ENCODE peak calls at places on chromosomes 13 and 19, in seven cellular contexts. Y is GM12878, Q is SK-N-SH, V is GM12892, Z is K562, N is HepG2, K is H1. W is an unnamed sample.

GRCh38 chr19:53903055-53903680 is 5.9 kb upstream of the CACNG7 start:
- DNase-seq in Z (peak), K (no peak), V (no peak), N (peak), Y (no peak), Q (no peak), W (no peak)

GRCh38 chr13:113393572-113394503 is 29.9 kb upstream of the GRTP1 start:
- DNase-seq in Z (peak), V (peak), N (peak), Q (no peak), K (peak), Y (peak), W (peak)

GRCh38 chr13:49370390-49370789 is 73.5 kb downstream of the CAB39L start:
- DNase-seq in Q (peak), K (no peak), V (no peak), N (no peak), Y (no peak), Z (no peak), W (no peak)

GRCh38 chr13:74061939-74062595 is 72.1 kb downstream of the KLF12 start:
- DNase-seq in Y (peak), K (no peak), V (no peak), Z (no peak), N (no peak), Q (peak), W (peak)

GRCh38 chr19:10915511-10916091 is 12.8 kb downstream of the YIPF2 start:
- DNase-seq in Y (no peak), Q (peak), N (no peak), V (no peak), Z (no peak), K (no peak), W (no peak)

GRCh38 chr19:35862528-35862927 is 5.8 kb downstream of the KIRREL2 start:
- DNase-seq in Q (no peak), N (peak), Z (peak), Y (no peak), V (no peak), K (no peak), W (no peak)

GRCh38 chr19:11105014-11105636 is 15.9 kb downstream of the LDLR start:
- DNase-seq in V (no peak), Z (no peak), N (no peak), Q (no peak), K (no peak), Y (no peak), W (no peak)

GRCh38 chr13:113153810-113154748 is 4.4 kb upstream of the PROZ start:
- DNase-seq in Z (peak), N (peak), Q (peak), K (no peak), V (peak), Y (peak), W (peak)

GRCh38 chr19:15283141-15283885 is 49.0 kb downstream of the BRD4 start:
- DNase-seq in K (no peak), N (no peak), Y (no peak), V (no peak), Q (no peak), Z (no peak), W (no peak)

GRCh38 chr13:41588899-41589298 is 131.5 kb downstream of the RGCC start:
- DNase-seq in K (no peak), Y (no peak), N (peak), V (no peak), Q (no peak), Z (peak), W (no peak)

GRCh38 chr13:99356216-99357089 is 49.3 kb upstream of the GPR183 start:
- DNase-seq in Y (peak), Q (no peak), K (no peak), Z (peak), V (peak), N (no peak), W (peak)

GRCh38 chr13:51906581-51906980 is 44.8 kb downstream of the CCDC70 start:
- DNase-seq in V (no peak), Z (no peak), K (no peak), Y (no peak), Q (peak), N (peak), W (no peak)

GRCh38 chr19:54469496-54469934 is 3.6 kb downstream of the CDC42EP5 start:
- DNase-seq in Z (no peak), Q (no peak), K (no peak), N (no peak), Y (no peak), V (no peak), W (no peak)

GRCh38 chr13:64925727-64926126 is 2304.4 kb downstream of the PCDH9 start:
- DNase-seq in Q (no peak), Z (no peak), K (no peak), Y (no peak), N (no peak), V (no peak), W (no peak)

GRCh38 chr19:50658438-50659317 is 9.4 kb downstream of the C19orf81 start:
- DNase-seq in Y (no peak), K (peak), Q (peak), V (no peak), N (no peak), Z (peak), W (no peak)

GRCh38 chr19:11736696-11737095 is 2.0 kb downstream of the ZNF823 start:
- DNase-seq in K (no peak), N (no peak), V (peak), Q (peak), Z (peak), Y (peak), W (peak)

GRCh38 chr19:16296713-16297112 is 27.9 kb upstream of the KLF2 start:
- DNase-seq in N (no peak), Y (no peak), V (no peak), Q (no peak), K (no peak), Z (no peak), W (no peak)

GRCh38 chr19:55340784-55341147 is 1.1 kb downstream of the KMT5C start:
- DNase-seq in Q (peak), Y (no peak), V (no peak), K (no peak), Z (peak), N (no peak), W (no peak)

GRCh38 chr13:90867336-90867683 is 480.2 kb upstream of the MIR17HG start:
- DNase-seq in V (no peak), Y (peak), K (peak), N (peak), Z (peak), Q (peak), W (peak)

GRCh38 chr19:10338940-10339339 is 484 bp downstream of the ICAM3 start:
- DNase-seq in K (no peak), Z (no peak), Y (no peak), N (no peak), V (peak), Q (no peak), W (no peak)

GRCh38 chr19:46753420-46754155 is 7.3 kb upstream of the STRN4 start:
- DNase-seq in N (peak), Y (no peak), Q (peak), V (no peak), K (no peak), Z (peak), W (peak)

GRCh38 chr13:27131202-27131623 is 40.4 kb downstream of the USP12 start:
- DNase-seq in Q (no peak), Y (peak), Z (peak), K (no peak), N (no peak), V (peak), W (peak)

GRCh38 chr19:6066661-6067646 is 43.3 kb downstream of the RFX2 start:
- DNase-seq in K (no peak), N (peak), Q (peak), Z (peak), V (no peak), Y (no peak), W (no peak)

GRCh38 chr13:80161896-80162295 is 179.0 kb downstream of the SPRY2 start:
- DNase-seq in N (no peak), K (no peak), Z (no peak), Q (no peak), V (no peak), Y (no peak), W (no peak)

GRCh38 chr19:49590971-49591730 is at the start of gene PRR12:
- DNase-seq in N (peak), Z (peak), K (no peak), Q (peak), Y (no peak), V (peak), W (peak)

GRCh38 chr13:25463496-25463895 is 91.7 kb downstream of the ATP8A2 start:
- DNase-seq in Z (no peak), Q (no peak), N (no peak), Y (no peak), V (no peak), K (no peak), W (no peak)

GRCh38 chr19:13850910-13851753 is 25.8 kb upstream of the NANOS3 start:
- DNase-seq in Q (peak), N (peak), Y (no peak), Z (peak), V (no peak), K (no peak), W (no peak)

GRCh38 chr19:46147791-46148288 is at the start of gene IGFL2:
- DNase-seq in N (no peak), K (no peak), V (no peak), Z (no peak), Y (no peak), Q (no peak), W (no peak)

GRCh38 chr13:91056746-91057145 is 290.7 kb upstream of the MIR17HG start:
- DNase-seq in Z (no peak), Y (peak), V (no peak), N (no peak), K (no peak), Q (no peak), W (no peak)

GRCh38 chr19:1942078-1942933 is 1.3 kb downstream of the CSNK1G2 start:
- DNase-seq in Q (peak), Z (peak), K (no peak), N (peak), V (peak), Y (peak), W (peak)

GRCh38 chr19:2394669-2395292 is 32.6 kb downstream of the TIMM13 start:
- DNase-seq in Y (peak), K (no peak), N (peak), V (no peak), Z (no peak), Q (no peak), W (no peak)

GRCh38 chr19:18100710-18101109 is 3.1 kb downstream of the MAST3 start:
- DNase-seq in V (no peak), N (peak), K (no peak), Z (peak), Q (no peak), Y (no peak), W (no peak)

GRCh38 chr13:44278164-44278563 is 95.5 kb upstream of the SERP2 start:
- DNase-seq in N (no peak), V (no peak), Q (no peak), K (no peak), Y (no peak), Z (no peak), W (no peak)

GRCh38 chr19:722553-723101 is 13.9 kb downstream of the PALM start:
- DNase-seq in V (no peak), K (no peak), Y (no peak), Q (no peak), Z (no peak), N (no peak), W (no peak)

GRCh38 chr13:71021810-71022422 is 845.1 kb downstream of the DACH1 start:
- DNase-seq in Z (no peak), V (no peak), N (no peak), K (no peak), Y (no peak), Q (no peak), W (no peak)

GRCh38 chr13:111516712-111517640 is 196.5 kb downstream of the TEX29 start:
- DNase-seq in V (no peak), Z (no peak), K (no peak), Q (no peak), N (no peak), Y (no peak), W (no peak)
- TF ChIP-seq POLR2AphosphoS5 in V (no peak), Z (no peak), K (no peak), Q (no peak), N (no peak), Y (no peak), W (no peak)

GRCh38 chr13:110129539-110130186 is 177.3 kb downstream of the COL4A1 start:
- DNase-seq in Y (no peak), V (no peak), Z (no peak), Q (no peak), N (no peak), K (no peak), W (no peak)

GRCh38 chr13:110130431-110130830 is 176.5 kb downstream of the COL4A1 start:
- DNase-seq in V (no peak), Q (no peak), N (no peak), Z (no peak), K (no peak), Y (no peak), W (no peak)

GRCh38 chr13:110129076-110129475 is 177.9 kb downstream of the COL4A1 start:
- DNase-seq in Y (no peak), N (no peak), K (no peak), Z (no peak), V (no peak), Q (no peak), W (no peak)

GRCh38 chr13:110127986-110128511 is 178.9 kb downstream of the COL4A1 start:
- DNase-seq in N (no peak), Z (no peak), K (no peak), Y (no peak), Q (no peak), V (no peak), W (no peak)

GRCh38 chr13:110128546-110128945 is 178.4 kb downstream of the COL4A1 start:
- DNase-seq in N (no peak), K (no peak), Z (no peak), Y (no peak), V (no peak), Q (no peak), W (no peak)
- TF ChIP-seq TAF1 in N (no peak), K (no peak), Z (no peak), Y (no peak), V (no peak), Q (no peak), W (no peak)

DNA sequence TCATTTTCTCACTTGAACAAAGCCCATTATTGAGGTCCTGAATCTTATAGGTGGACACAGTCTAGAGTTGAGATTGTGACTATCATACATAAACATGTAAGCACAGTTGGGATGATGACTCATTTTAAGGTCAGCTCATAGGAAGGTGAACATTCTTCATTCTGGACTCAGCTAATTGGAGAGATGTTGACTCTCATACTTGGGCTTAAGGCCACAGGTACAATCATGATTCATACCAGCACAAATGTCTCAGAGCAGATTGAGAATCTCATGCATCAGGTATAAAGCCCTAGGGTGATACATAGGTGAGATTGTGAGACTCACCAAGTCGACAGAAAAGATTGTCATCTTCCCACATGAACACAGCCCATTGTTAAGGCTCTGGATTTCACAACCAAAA is 62.3 kb upstream of the ZNF724 start:
- DNase-seq in N (no peak), V (no peak), Q (no peak), Z (no peak), Y (no peak), K (no peak), W (no peak)
- TF ChIP-seq POLR2AphosphoS5 in N (no peak), V (no peak), Q (no peak), Z (no peak), Y (no peak), K (no peak), W (no peak)

GRCh38 chr13:45545686-45546409 is 69.7 kb downstream of the ERICH6B start:
- DNase-seq in Y (no peak), K (no peak), Q (no peak), N (no peak), V (no peak), Z (no peak), W (no peak)

GRCh38 chr13:45544520-45544919 is 71.0 kb downstream of the ERICH6B start:
- DNase-seq in Z (no peak), K (no peak), Y (no peak), V (no peak), Q (no peak), N (no peak), W (no peak)

GRCh38 chr13:45542878-45543277 is 72.7 kb downstream of the ERICH6B start:
- DNase-seq in Q (no peak), N (no peak), V (no peak), K (no peak), Z (no peak), Y (no peak), W (no peak)

GRCh38 chr13:45546410-45546765 is 69.2 kb downstream of the ERICH6B start:
- DNase-seq in Q (no peak), K (no peak), N (no peak), Y (no peak), V (no peak), Z (no peak), W (no peak)

GRCh38 chr13:45548281-45548680 is 67.3 kb downstream of the ERICH6B start:
- DNase-seq in Z (no peak), K (no peak), N (no peak), V (no peak), Q (no peak), Y (no peak), W (no peak)
- TF ChIP-seq TAF1 in Z (no peak), K (no peak), N (no peak), V (no peak), Q (no peak), Y (no peak), W (no peak)

GRCh38 chr13:92483894-92484293 is 742.7 kb upstream of the GPC6 start:
- DNase-seq in V (no peak), N (no peak), K (no peak), Q (no peak), Z (no peak), Y (no peak), W (no peak)

GRCh38 chr13:92488249-92488845 is 738.3 kb upstream of the GPC6 start:
- DNase-seq in Z (no peak), Q (peak), N (no peak), Y (no peak), V (no peak), K (no peak), W (no peak)

GRCh38 chr13:92487238-92487637 is 739.4 kb upstream of the GPC6 start:
- DNase-seq in Q (no peak), K (no peak), V (no peak), Z (no peak), N (no peak), Y (no peak), W (no peak)
- TF ChIP-seq POLR2AphosphoS5 in Q (no peak), K (no peak), V (no peak), Z (no peak), N (no peak), Y (no peak), W (no peak)

GRCh38 chr19:41563847-41564514 is 12.0 kb upstream of the CEACAM21 start:
- DNase-seq in Z (no peak), Y (no peak), Q (no peak), V (no peak), N (no peak), K (no peak), W (no peak)
- TF ChIP-seq TAF1 in Z (no peak), Y (no peak), Q (no peak), V (no peak), N (no peak), K (no peak), W (no peak)

DNA sequence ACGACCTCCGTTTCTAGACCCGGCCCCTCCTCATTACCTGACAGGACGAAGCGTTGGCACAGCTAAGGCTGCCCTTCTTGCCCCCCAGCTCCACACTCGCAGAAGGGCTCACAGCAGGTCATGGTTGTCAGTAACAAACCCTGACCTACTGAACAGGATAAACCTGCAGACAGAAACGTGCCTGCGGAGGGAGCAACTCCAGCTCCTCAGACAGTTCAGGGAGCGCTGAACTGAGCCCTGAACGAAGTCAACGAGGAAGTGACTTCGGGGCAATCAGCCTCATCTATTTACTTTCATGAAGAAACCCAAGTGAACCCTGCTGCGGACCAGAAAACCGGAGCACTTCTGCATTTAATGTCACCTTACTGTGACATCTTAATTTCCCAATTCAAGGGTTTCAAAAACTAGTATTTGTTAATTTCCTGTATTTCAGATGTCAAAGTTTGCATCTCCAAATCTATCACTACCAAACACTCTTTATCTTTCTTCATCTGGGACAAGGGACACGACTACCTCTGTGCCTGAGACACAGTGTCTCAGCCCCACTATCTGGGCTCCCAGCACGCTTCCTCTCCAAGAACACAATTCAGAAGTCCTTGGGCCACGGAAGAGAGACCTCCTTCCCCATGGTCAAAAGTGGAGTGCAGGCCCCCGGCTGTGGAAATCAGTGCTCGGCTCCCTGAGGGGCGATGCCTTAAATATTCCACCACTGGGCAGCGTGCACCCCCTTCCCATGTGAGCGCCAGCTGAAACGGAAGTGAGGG is 40.2 kb downstream of the CARS2 start:
- DNase-seq in Y (no peak), Z (no peak), N (no peak), Q (no peak), V (no peak), K (no peak), W (no peak)
- TF ChIP-seq POLR2AphosphoS5 in Y (no peak), Z (no peak), N (no peak), Q (no peak), V (no peak), K (no peak), W (no peak)

GRCh38 chr19:38912600-38913514 is 871 bp upstream of the CCER2 start:
- DNase-seq in Y (no peak), Q (no peak), Z (no peak), K (no peak), V (peak), N (no peak), W (no peak)
- TF ChIP-seq TAF1 in Y (no peak), Q (no peak), Z (no peak), K (no peak), V (no peak), N (no peak), W (no peak)

GRCh38 chr19:30459859-30460258 is 87.7 kb downstream of the ZNF536 start:
- DNase-seq in K (no peak), N (no peak), V (no peak), Z (no peak), Q (no peak), Y (no peak), W (no peak)

GRCh38 chr19:30453768-30454167 is 81.6 kb downstream of the ZNF536 start:
- DNase-seq in N (no peak), Q (no peak), V (no peak), Y (no peak), Z (no peak), K (no peak), W (no peak)

GRCh38 chr19:30455881-30456280 is 83.7 kb downstream of the ZNF536 start:
- DNase-seq in Y (no peak), N (no peak), V (no peak), Z (no peak), K (no peak), Q (no peak), W (no peak)

GRCh38 chr19:30457484-30457883 is 85.3 kb downstream of the ZNF536 start:
- DNase-seq in Q (no peak), N (no peak), Y (no peak), K (no peak), Z (no peak), V (no peak), W (no peak)
- TF ChIP-seq POLR2AphosphoS5 in Q (no peak), N (no peak), Y (no peak), K (no peak), Z (no peak), V (no peak), W (no peak)

W was measured in GM12891.